ENCODE peak calls at places on chromosomes 4 and X, in eight cellular contexts. I is left ventricle myocardium inferior, P is left lung, Z is lower lobe of right lung, Q is body of pancreas, R is cardiac muscle cell, G is astrocyte, B is endodermal cell. F is an unnamed sample.

GRCh38 chr4:24519649-24520048 is 64.7 kb downstream of the DHX15 start:
- DNase-seq in G (peak; percentile 63), Q (peak; percentile 49), R (peak; percentile 50), B (peak; percentile 35), I (no peak), Z (no peak), P (no peak), F (no peak)

GRCh38 chrX:72268601-72269365 is 8.3 kb downstream of the RPS4X start:
- DNase-seq in B (no peak), Z (no peak), R (no peak), Q (no peak), G (peak; percentile 52), P (no peak), I (no peak), F (no peak)

GRCh38 chr4:51885371-51885770 is 42.4 kb downstream of the DCUN1D4 start:
- DNase-seq in Z (no peak), R (peak; percentile 50), Q (no peak), G (peak; percentile 20), B (peak; percentile 73), I (no peak), P (no peak), F (no peak)

GRCh38 chr4:56689231-56689630 is 8.1 kb upstream of the HOPX start:
- DNase-seq in B (no peak), Z (no peak), Q (no peak), R (no peak), I (no peak), G (no peak), P (no peak), F (no peak)

GRCh38 chr4:4430492-4431195 is 43.7 kb downstream of the NSG1 start:
- DNase-seq in G (peak; percentile 74), I (no peak), P (no peak), Q (no peak), Z (no peak), B (peak; percentile 89), R (peak; percentile 70), F (peak; percentile 82)

GRCh38 chr4:5734841-5735240 is 23.8 kb downstream of the EVC start:
- DNase-seq in P (no peak), Q (no peak), G (no peak), I (peak; percentile 51), B (no peak), Z (no peak), R (no peak), F (no peak)

GRCh38 chrX:21870494-21870893 is 14.7 kb downstream of the YY2 start:
- DNase-seq in G (no peak), Z (no peak), P (no peak), I (no peak), B (no peak), R (no peak), Q (no peak), F (no peak)

GRCh38 chrX:47200385-47201150 is 6.9 kb downstream of the UBA1 start:
- DNase-seq in P (no peak), Z (no peak), G (peak; percentile 76), I (peak; percentile 22), B (peak; percentile 76), R (no peak), Q (no peak), F (no peak)

GRCh38 chrX:107731831-107732502 is 43.6 kb downstream of the TSC22D3 start:
- DNase-seq in R (peak; percentile 98), B (peak; percentile 92), P (peak; percentile 88), I (peak; percentile 87), Q (peak; percentile 96), Z (peak; percentile 88), G (peak; percentile 65), F (no peak)

GRCh38 chr4:185846550-185847210 is 34.7 kb upstream of the SORBS2 start:
- DNase-seq in P (no peak), R (no peak), G (no peak), I (no peak), Q (no peak), B (no peak), Z (no peak), F (no peak)

GRCh38 chrX:46059316-46059715 is 485.9 kb downstream of the ZNF674 start:
- DNase-seq in R (no peak), I (no peak), Z (no peak), P (no peak), G (no peak), Q (no peak), B (no peak), F (no peak)

GRCh38 chr4:120286813-120287212 is 220.2 kb upstream of the MAD2L1 start:
- DNase-seq in I (no peak), R (peak; percentile 3), B (peak; percentile 49), Z (no peak), G (no peak), P (no peak), Q (no peak), F (no peak)

GRCh38 chr4:87230806-87231205 is 10.4 kb upstream of the KLHL8 start:
- DNase-seq in I (no peak), Z (no peak), R (no peak), B (no peak), Q (no peak), P (no peak), G (no peak), F (no peak)
- H3K9me3 ChIP-seq in I (no peaks in the 10 kb centered on the region), Z (no peaks in the 10 kb centered on the region), R (no peaks in the 10 kb centered on the region), B (no peaks in the 10 kb centered on the region), Q (no peaks in the 10 kb centered on the region), P (no peaks in the 10 kb centered on the region), G (no peaks in the 10 kb centered on the region), F (no peaks in the 10 kb centered on the region)

GRCh38 chr4:80171251-80171650 is 26.1 kb upstream of the PRDM8 start:
- DNase-seq in G (peak; percentile 71), R (no peak), Z (no peak), Q (no peak), B (no peak), P (no peak), I (no peak), F (no peak)
- H3K27ac ChIP-seq in G (no peak overlapping the region), R (no peak overlapping the region), Z (no peak overlapping the region), Q (no peak overlapping the region), B (no peak overlapping the region), P (no peak overlapping the region), I (no peak overlapping the region), F (no peak overlapping the region)

GRCh38 chr4:8761167-8761823 is 110.3 kb downstream of the HMX1 start:
- DNase-seq in R (no peak), Z (peak; percentile 17), B (peak; percentile 33), I (no peak), P (peak; percentile 25), G (no peak), Q (peak; percentile 5), F (no peak)
- H3K9me3 ChIP-seq in R (no peaks in the 10 kb centered on the region), Z (no peaks in the 10 kb centered on the region), B (no peaks in the 10 kb centered on the region), I (no peaks in the 10 kb centered on the region), P (no peaks in the 10 kb centered on the region), G (no peaks in the 10 kb centered on the region), Q (no peaks in the 10 kb centered on the region), F (no peaks in the 10 kb centered on the region)

DNA sequence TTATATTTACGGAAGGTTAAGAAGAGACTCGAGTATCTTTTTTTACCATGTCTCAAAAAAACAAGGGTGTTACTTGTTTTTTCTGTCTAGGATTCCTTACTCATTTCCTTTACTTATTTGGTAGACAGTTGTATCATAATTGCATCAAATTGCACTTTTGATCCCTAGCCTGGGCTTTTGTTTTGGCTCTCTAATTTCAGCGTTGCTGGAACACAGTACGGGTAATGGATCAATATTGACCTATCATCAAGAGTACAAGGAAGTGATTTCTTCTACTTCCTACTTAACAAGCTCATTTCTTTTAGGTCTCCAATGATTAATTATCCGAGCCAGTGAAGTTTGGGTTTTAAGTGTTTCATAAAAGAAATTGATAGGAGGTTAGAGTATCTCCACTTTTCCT is 16.8 kb downstream of the AIMP1 start:
- DNase-seq in I (no peak), B (no peak), Z (no peak), R (no peak), G (no peak), Q (no peak), P (no peak), F (no peak)
- H3K27ac ChIP-seq in I (no peak overlapping the region), B (no peak overlapping the region), Z (no peak overlapping the region), R (no peak overlapping the region), G (no peak overlapping the region), Q (no peak overlapping the region), P (no peak overlapping the region), F (no peak overlapping the region)

GRCh38 chrX:55135171-55135570 is 46.4 kb downstream of the PAGE2 start:
- DNase-seq in R (peak; percentile 42), B (peak; percentile 54), I (no peak), Z (no peak), G (peak; percentile 4), Q (peak; percentile 40), P (no peak), F (peak; percentile 19)
- H3K9me3 ChIP-seq in R (no peaks in the 10 kb centered on the region), B (peaks cover 11% of the 10 kb centered on the region), I (no peaks in the 10 kb centered on the region), Z (no peaks in the 10 kb centered on the region), G (no peaks in the 10 kb centered on the region), Q (no peaks in the 10 kb centered on the region), P (no peaks in the 10 kb centered on the region), F (no peaks in the 10 kb centered on the region)

GRCh38 chr4:37976513-37976912 is 16.3 kb downstream of the PTTG2 start:
- DNase-seq in R (no peak), G (no peak), P (no peak), Z (no peak), B (no peak), I (no peak), Q (no peak), F (no peak)

GRCh38 chr4:37981425-37981824 is 21.2 kb downstream of the PTTG2 start:
- DNase-seq in B (peak; percentile 57), P (no peak), I (no peak), R (no peak), G (no peak), Q (no peak), Z (no peak), F (no peak)

GRCh38 chr4:37977471-37978452 is 17.6 kb downstream of the PTTG2 start:
- DNase-seq in R (peak; percentile 44), I (peak; percentile 75), Z (peak; percentile 88), P (peak; percentile 87), Q (peak; percentile 72), G (peak; percentile 32), B (peak; percentile 75), F (peak; percentile 85)

GRCh38 chr4:37976991-37977470 is 16.8 kb downstream of the PTTG2 start:
- DNase-seq in B (peak; percentile 92), R (peak; percentile 86), Q (peak; percentile 80), P (peak; percentile 89), Z (peak; percentile 86), I (peak; percentile 84), G (peak; percentile 26), F (peak; percentile 90)

GRCh38 chr4:37978509-37978908 is 18.3 kb downstream of the PTTG2 start:
- DNase-seq in Z (no peak), P (no peak), R (no peak), Q (no peak), I (no peak), B (no peak), G (no peak), F (no peak)
- H3K27ac ChIP-seq in Z (peak overlapping the region; percentile 95), P (no peak overlapping the region), R (no peak overlapping the region), Q (no peak overlapping the region), I (peak overlapping the region; percentile 98), B (no peak overlapping the region), G (no peak overlapping the region), F (no peak overlapping the region)

F was measured in WERI-Rb-1.